ENCODE peak calls at places on chromosome 14, in seven cellular contexts. O is Peyer's patch, L is fibroblast of mammary gland, S is H1, U is endothelial cell, Z is DND-41, P is A549. E is an unnamed sample.

GRCh38 chr14:26200675-26201074 is 397.2 kb downstream of the NOVA1 start:
- DNase-seq in O (no peak), L (peak; percentile 78), S (no peak), U (no peak), Z (no peak), P (no peak), E (no peak)

GRCh38 chr14:94048676-94049624 is 22.8 kb downstream of the OTUB2 start:
- DNase-seq in O (no peak), L (no peak), S (no peak), U (no peak), Z (no peak), P (no peak), E (no peak)

GRCh38 chr14:31582286-31582691 is 21.1 kb downstream of the NUBPL start:
- DNase-seq in O (no peak), L (peak; percentile 65), S (no peak), U (no peak), Z (no peak), P (no peak), E (no peak)

GRCh38 chr14:69320581-69321365 is 60.8 kb downstream of the GALNT16 start:
- DNase-seq in O (peak; percentile 30), L (no peak), S (no peak), U (no peak), Z (no peak), P (no peak), E (no peak)

GRCh38 chr14:72311116-72311515 is 378.9 kb downstream of the RGS6 start:
- DNase-seq in O (no peak), L (no peak), S (no peak), U (no peak), Z (no peak), P (no peak), E (no peak)

GRCh38 chr14:74875941-74876913 is at the start of gene PROX2:
- DNase-seq in O (no peak), L (peak; percentile 59), S (no peak), U (peak; percentile 17), Z (peak; percentile 11), P (no peak), E (no peak)

GRCh38 chr14:41476526-41476925 is 130.2 kb upstream of the LRFN5 start:
- DNase-seq in O (no peak), L (peak; percentile 45), S (no peak), U (no peak), Z (no peak), P (no peak), E (no peak)

GRCh38 chr14:99601301-99601945 is 2.6 kb downstream of the CCDC85C start:
- DNase-seq in O (no peak), L (peak; percentile 28), S (no peak), U (no peak), Z (no peak), P (no peak), E (no peak)

GRCh38 chr14:98136420-98136819 is 1135.6 kb downstream of the BCL11B start:
- DNase-seq in O (no peak), L (no peak), S (no peak), U (no peak), Z (peak; percentile 32), P (no peak), E (no peak)

GRCh38 chr14:34013714-34014055 is 62.8 kb upstream of the EGLN3 start:
- DNase-seq in O (no peak), L (no peak), S (no peak), U (no peak), Z (peak; percentile 73), P (no peak), E (no peak)

GRCh38 chr14:69571879-69572633 is 2.6 kb downstream of the CCDC177 start:
- DNase-seq in O (peak; percentile 55), L (no peak), S (no peak), U (peak; percentile 55), Z (no peak), P (peak; percentile 50), E (no peak)

GRCh38 chr14:29222671-29223268 is 456.2 kb downstream of the FOXG1 start:
- DNase-seq in O (no peak), L (peak; percentile 81), S (no peak), U (peak; percentile 18), Z (no peak), P (peak; percentile 41), E (no peak)

GRCh38 chr14:91218041-91218440 is 26.5 kb downstream of the GPR68 start:
- DNase-seq in O (no peak), L (no peak), S (no peak), U (peak; percentile 17), Z (no peak), P (no peak), E (no peak)

GRCh38 chr14:71209888-71210287 is 302.6 kb downstream of the PCNX1 start:
- DNase-seq in O (no peak), L (no peak), S (no peak), U (no peak), Z (no peak), P (no peak), E (no peak)

GRCh38 chr14:63727231-63727735 is 582 bp downstream of the SGPP1 start:
- DNase-seq in O (peak; percentile 67), L (peak; percentile 34), S (no peak), U (peak; percentile 57), Z (peak; percentile 16), P (peak; percentile 49), E (no peak)

GRCh38 chr14:90569201-90569600 is 172.4 kb downstream of the CALM1 start:
- DNase-seq in O (no peak), L (no peak), S (no peak), U (no peak), Z (no peak), P (no peak), E (no peak)

GRCh38 chr14:103705524-103706284 is 9.5 kb downstream of the XRCC3 start:
- DNase-seq in O (no peak), L (no peak), S (no peak), U (no peak), Z (no peak), P (no peak), E (no peak)

GRCh38 chr14:70999117-70999516 is 91.9 kb downstream of the PCNX1 start:
- DNase-seq in O (no peak), L (no peak), S (no peak), U (no peak), Z (no peak), P (no peak), E (no peak)

GRCh38 chr14:87017335-87017734 is 975.6 kb downstream of the GALC start:
- DNase-seq in O (no peak), L (no peak), S (no peak), U (no peak), Z (no peak), P (no peak), E (no peak)

GRCh38 chr14:79924583-79924982 is 286.7 kb downstream of the DIO2 start:
- DNase-seq in O (no peak), L (no peak), S (no peak), U (no peak), Z (peak; percentile 6), P (no peak), E (no peak)

GRCh38 chr14:31449971-31450610 is 7.2 kb downstream of the DTD2 start:
- DNase-seq in O (no peak), L (peak; percentile 61), S (no peak), U (no peak), Z (no peak), P (peak; percentile 56), E (no peak)

GRCh38 chr14:58690801-58691516 is 53.2 kb downstream of the DACT1 start:
- DNase-seq in O (peak; percentile 79), L (no peak), S (no peak), U (no peak), Z (no peak), P (no peak), E (no peak)
- TF ChIP-seq CTCF in O (no peak), L (no peak), S (no peak), U (no peak), Z (no peak), P (no peak), E (no peak)

GRCh38 chr14:54975856-54976255 is 51.0 kb downstream of the WDHD1 start:
- DNase-seq in O (no peak), L (peak; percentile 10), S (no peak), U (no peak), Z (no peak), P (peak; percentile 4), E (no peak)

GRCh38 chr14:54985156-54985555 is 41.7 kb downstream of the WDHD1 start:
- DNase-seq in O (no peak), L (no peak), S (no peak), U (no peak), Z (no peak), P (no peak), E (no peak)

GRCh38 chr14:54979039-54979438 is 47.9 kb downstream of the WDHD1 start:
- DNase-seq in O (no peak), L (no peak), S (no peak), U (no peak), Z (no peak), P (no peak), E (no peak)

GRCh38 chr14:54976316-54976715 is 50.6 kb downstream of the WDHD1 start:
- DNase-seq in O (no peak), L (peak; percentile 82), S (no peak), U (no peak), Z (no peak), P (no peak), E (no peak)

DNA sequence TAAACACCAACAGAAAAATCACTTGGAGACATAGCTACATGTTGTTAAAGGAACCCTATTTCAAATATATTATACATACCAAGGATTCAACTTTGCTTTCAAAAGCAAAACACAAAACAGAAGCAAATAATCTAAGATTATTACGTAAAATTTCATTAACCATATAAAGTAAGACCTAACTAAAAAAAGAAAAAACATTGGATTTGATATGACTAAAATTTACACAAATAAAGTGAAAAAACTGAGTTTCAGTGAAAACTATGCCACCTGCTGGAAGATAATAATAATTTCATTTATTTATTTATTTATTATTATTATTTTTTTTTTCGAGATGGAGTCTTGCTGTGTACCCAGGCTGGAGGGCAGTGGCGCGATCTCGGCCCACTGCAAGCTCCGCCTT is 45.2 kb downstream of the WDHD1 start:
- DNase-seq in O (no peak), L (peak; percentile 32), S (no peak), U (no peak), Z (no peak), P (peak; percentile 13), E (no peak)
- TF ChIP-seq CTCF in O (no peak), L (peak; percentile 10), S (no peak), U (peak; percentile 73), Z (peak; percentile 7), P (peak; percentile 37), E (peak; percentile 80)

GRCh38 chr14:106436310-106436905 is 910.0 kb downstream of the TMEM121 start:
- DNase-seq in O (peak; percentile 65), L (peak; percentile 10), S (no peak), U (no peak), Z (peak; percentile 70), P (peak; percentile 55), E (peak; percentile 62)
- TF ChIP-seq CTCF in O (peak; percentile 39), L (peak; percentile 17), S (no peak), U (no peak), Z (peak; percentile 80), P (no peak), E (peak; percentile 92)

DNA sequence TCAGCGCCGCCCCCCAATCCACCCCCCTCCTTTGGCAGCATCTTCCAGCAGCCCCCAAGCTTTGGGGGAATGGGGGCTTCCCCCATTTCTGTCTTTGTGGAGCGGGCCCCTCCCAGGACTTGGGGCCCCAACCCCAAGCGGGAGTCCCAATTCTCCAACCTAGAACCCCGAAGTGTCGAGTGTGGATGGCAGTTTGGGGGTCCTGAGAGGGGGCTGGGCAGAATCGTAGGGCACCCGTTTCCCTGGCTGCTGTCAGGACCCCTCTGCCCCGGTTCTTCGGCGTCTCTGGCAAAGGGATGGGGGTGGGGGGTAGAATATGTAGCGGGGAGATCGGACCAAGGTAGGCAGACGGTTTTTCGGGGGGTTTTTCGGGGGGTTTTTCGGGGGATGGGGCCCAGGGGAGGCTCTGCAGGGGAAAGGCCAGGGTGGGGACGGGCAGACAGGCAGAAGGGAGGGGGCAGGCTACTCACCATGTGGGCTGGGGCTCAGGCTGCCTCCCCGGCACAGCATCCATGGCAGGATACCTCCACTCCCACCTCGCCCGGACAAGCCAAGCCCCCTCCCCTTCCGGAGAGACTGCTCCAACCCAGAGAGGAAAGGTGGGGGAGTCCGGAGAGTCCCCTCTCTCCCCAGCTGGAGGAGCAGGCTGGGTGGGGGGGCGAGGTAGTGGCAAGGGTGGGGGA is 739 bp downstream of the JPH4 start:
- DNase-seq in O (no peak), L (no peak), S (no peak), U (no peak), Z (no peak), P (no peak), E (no peak)
- TF ChIP-seq CTCF in O (no peak), L (no peak), S (no peak), U (no peak), Z (no peak), P (no peak), E (no peak)